ENCODE peak calls at places on chromosomes 11 and 22, in seven cellular contexts. Z is Jurkat, Clone E6-1; X is GM12891; W is NCI-H2029; A is CD8-positive, alpha-beta memory T cell; H is body of pancreas; E is cardiac muscle cell. L is an unnamed sample.

GRCh38 chr22:37982151-37982838 is 2.1 kb downstream of the SOX10 start:
- DNase-seq in Z (no peak), X (no peak), W (no peak), A (no peak), H (no peak), E (no peak), L (no peak)

GRCh38 chr22:23218867-23219251 is 38.5 kb downstream of the BCR start:
- DNase-seq in Z (no peak), X (no peak), W (peak), A (no peak), H (peak), E (peak), L (peak)

GRCh38 chr11:65376138-65376713 is 6.2 kb downstream of the SLC25A45 start:
- DNase-seq in Z (no peak), X (no peak), W (no peak), A (no peak), H (no peak), E (no peak), L (no peak)

GRCh38 chr22:29480512-29481264 is 670 bp downstream of the NEFH start:
- DNase-seq in Z (no peak), X (no peak), W (no peak), A (peak), H (peak), E (peak), L (no peak)

GRCh38 chr11:64286801-64287159 is 1.1 kb downstream of the GPR137 start:
- DNase-seq in Z (no peak), X (no peak), W (no peak), A (no peak), H (no peak), E (no peak), L (no peak)

GRCh38 chr11:115081972-115082371 is 403.6 kb downstream of the NXPE2 start:
- DNase-seq in Z (no peak), X (no peak), W (peak), A (no peak), H (no peak), E (no peak), L (no peak)

GRCh38 chr22:28826921-28827320 is 26.6 kb upstream of the XBP1 start:
- DNase-seq in Z (no peak), X (no peak), W (no peak), A (no peak), H (no peak), E (no peak), L (no peak)

GRCh38 chr11:112652786-112653390 is 308.3 kb upstream of the NCAM1 start:
- DNase-seq in Z (no peak), X (no peak), W (no peak), A (no peak), H (no peak), E (peak), L (no peak)

GRCh38 chr11:68579455-68579854 is 104.9 kb upstream of the GAL start:
- DNase-seq in Z (no peak), X (no peak), W (no peak), A (no peak), H (no peak), E (no peak), L (no peak)

GRCh38 chr11:78031629-78032028 is 8.6 kb upstream of the KCTD14 start:
- DNase-seq in Z (no peak), X (no peak), W (no peak), A (no peak), H (no peak), E (no peak), L (no peak)